ENCODE peak calls at places on chromosome 22, in seven cellular contexts. P is cardiac fibroblast, S is sigmoid colon, C is Calu3, D is lung, V is Caco-2, H is choroid plexus epithelial cell. T is an unnamed sample.

GRCh38 chr22:23673826-23674690 is 16.8 kb upstream of the RGL4 start:
- DNase-seq in P (no peak), S (peak; percentile 49), C (no peak), D (no peak), V (no peak), H (peak; percentile 53), T (no peak)

GRCh38 chr22:20573830-20574615 is 66.6 kb downstream of the MED15 start:
- DNase-seq in P (no peak), S (no peak), C (no peak), D (no peak), V (no peak), H (no peak), T (no peak)

GRCh38 chr22:44668886-44669724 is 32.9 kb upstream of the PRR5 start:
- DNase-seq in P (no peak), S (no peak), C (no peak), D (no peak), V (peak; percentile 32), H (no peak), T (no peak)

GRCh38 chr22:27193636-27194035 is 536.2 kb downstream of the MIAT start:
- DNase-seq in P (no peak), S (no peak), C (no peak), D (no peak), V (no peak), H (no peak), T (no peak)

GRCh38 chr22:30829901-30830550 is 135.4 kb downstream of the OSBP2 start:
- DNase-seq in P (peak; percentile 86), S (no peak), C (peak; percentile 31), D (no peak), V (no peak), H (peak; percentile 75), T (no peak)

GRCh38 chr22:40509401-40510134 is 127.0 kb downstream of the MRTFA start:
- DNase-seq in P (peak; percentile 100), S (peak; percentile 86), C (peak; percentile 61), D (peak; percentile 62), V (peak; percentile 65), H (peak; percentile 97), T (peak; percentile 81)

GRCh38 chr22:21650823-21651520 is 8.9 kb downstream of the SDF2L1 start:
- DNase-seq in P (no peak), S (no peak), C (no peak), D (no peak), V (no peak), H (no peak), T (no peak)

GRCh38 chr22:41273128-41273527 is 12.9 kb downstream of the RANGAP1 start:
- DNase-seq in P (no peak), S (no peak), C (no peak), D (no peak), V (no peak), H (no peak), T (no peak)

GRCh38 chr22:17888855-17889254 is 114.6 kb upstream of the BID start:
- DNase-seq in P (peak; percentile 48), S (no peak), C (no peak), D (no peak), V (no peak), H (peak; percentile 71), T (no peak)
- TF ChIP-seq CTCF in P (no peak), S (no peak), C (no peak), D (no peak), V (no peak), H (peak; percentile 79), T (peak; percentile 24)

GRCh38 chr22:47213571-47214230 is 451.3 kb downstream of the TBC1D22A start:
- DNase-seq in P (peak; percentile 8), S (peak; percentile 33), C (peak; percentile 47), D (peak; percentile 30), V (peak; percentile 32), H (peak; percentile 32), T (no peak)
- TF ChIP-seq CTCF in P (peak; percentile 52), S (peak; percentile 40), C (peak; percentile 64), D (peak; percentile 23), V (peak; percentile 57), H (peak; percentile 73), T (no peak)

DNA sequence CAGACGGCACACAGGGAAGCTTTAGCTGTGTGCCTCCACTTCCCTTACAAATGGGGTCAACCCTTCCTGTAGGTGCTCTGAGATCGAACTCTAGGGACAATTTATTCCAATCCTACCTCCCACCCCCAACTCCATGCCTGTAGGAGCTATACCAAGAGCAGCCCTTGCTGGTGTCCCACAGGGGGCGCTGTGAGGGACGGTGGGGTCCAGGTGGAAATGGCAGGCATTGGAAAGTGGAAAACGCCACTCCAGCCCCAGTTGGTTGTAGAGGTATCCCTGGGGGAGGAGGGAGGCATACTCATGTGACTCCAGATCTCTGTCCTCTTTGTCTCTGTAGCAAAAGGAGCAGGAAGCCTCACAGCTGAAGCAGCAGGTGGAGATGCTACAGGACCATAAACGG is 161.3 kb downstream of the MYO18B start:
- DNase-seq in P (no peak), S (no peak), C (peak; percentile 11), D (no peak), V (no peak), H (no peak), T (no peak)
- TF ChIP-seq CTCF in P (no peak), S (no peak), C (peak; percentile 35), D (no peak), V (peak; percentile 24), H (no peak), T (no peak)

GRCh38 chr22:19559324-19559811 is 35.2 kb upstream of the CLDN5 start:
- DNase-seq in P (no peak), S (peak; percentile 26), C (no peak), D (no peak), V (no peak), H (no peak), T (no peak)

GRCh38 chr22:19556963-19557545 is 32.8 kb upstream of the CLDN5 start:
- DNase-seq in P (no peak), S (no peak), C (no peak), D (no peak), V (no peak), H (no peak), T (no peak)

GRCh38 chr22:19555651-19556050 is 31.4 kb upstream of the CLDN5 start:
- DNase-seq in P (no peak), S (no peak), C (no peak), D (no peak), V (no peak), H (no peak), T (no peak)

GRCh38 chr22:19553201-19553600 is 29.0 kb upstream of the CLDN5 start:
- DNase-seq in P (no peak), S (no peak), C (no peak), D (no peak), V (no peak), H (no peak), T (no peak)

DNA sequence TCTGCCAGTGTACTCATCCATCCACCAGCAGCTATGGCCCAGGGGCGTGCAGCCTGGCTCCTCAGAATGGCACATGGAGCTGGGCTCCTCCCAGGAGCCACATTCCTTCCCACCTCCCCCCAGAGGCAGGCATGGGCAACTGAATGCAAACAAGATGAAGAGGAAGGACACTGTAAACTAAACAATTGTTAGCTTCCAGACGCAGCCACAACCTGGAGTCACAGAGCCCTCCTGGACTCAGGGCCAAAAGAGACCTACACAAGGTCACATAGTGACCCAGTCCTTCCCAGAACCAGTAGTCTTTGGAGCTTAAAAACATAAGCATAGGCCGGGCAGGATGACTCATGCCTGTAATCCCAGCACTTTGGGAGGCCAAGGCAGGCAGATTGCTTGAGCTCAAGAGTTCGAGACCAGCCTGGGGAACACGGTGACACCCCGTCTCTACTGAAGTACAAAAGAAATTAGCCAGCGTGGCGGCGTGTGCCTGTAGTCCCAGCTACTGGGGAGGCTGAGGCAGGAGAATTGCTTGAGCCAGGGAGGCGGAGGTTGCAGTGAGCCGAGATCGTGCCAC is 30.7 kb upstream of the CLDN5 start:
- DNase-seq in P (peak; percentile 33), S (peak; percentile 26), C (peak; percentile 47), D (no peak), V (peak; percentile 62), H (peak; percentile 55), T (no peak)
- TF ChIP-seq CTCF in P (peak; percentile 26), S (no peak), C (no peak), D (no peak), V (no peak), H (peak; percentile 58), T (no peak)

GRCh38 chr22:39454385-39454871 is 2.4 kb upstream of the MGAT3 start:
- DNase-seq in P (peak; percentile 86), S (no peak), C (peak; percentile 38), D (no peak), V (no peak), H (no peak), T (no peak)
- TF ChIP-seq CTCF in P (no peak), S (no peak), C (no peak), D (no peak), V (no peak), H (no peak), T (no peak)

GRCh38 chr22:48143856-48144255 is 1381.4 kb downstream of the TBC1D22A start:
- DNase-seq in P (no peak), S (no peak), C (no peak), D (no peak), V (no peak), H (no peak), T (no peak)
- TF ChIP-seq CTCF in P (no peak), S (no peak), C (no peak), D (no peak), V (no peak), H (no peak), T (no peak)

GRCh38 chr22:37563153-37564081 is 3.1 kb downstream of the CDC42EP1 start:
- DNase-seq in P (peak; percentile 97), S (peak; percentile 94), C (peak; percentile 95), D (peak; percentile 85), V (peak; percentile 79), H (peak; percentile 98), T (peak; percentile 96)

GRCh38 chr22:37566329-37566837 is 6.1 kb downstream of the CDC42EP1 start:
- DNase-seq in P (no peak), S (no peak), C (no peak), D (no peak), V (no peak), H (no peak), T (no peak)

GRCh38 chr22:37565830-37566229 is 5.5 kb downstream of the CDC42EP1 start:
- DNase-seq in P (no peak), S (no peak), C (no peak), D (no peak), V (no peak), H (no peak), T (no peak)

GRCh38 chr22:37562049-37562784 is 1.9 kb downstream of the CDC42EP1 start:
- DNase-seq in P (no peak), S (no peak), C (no peak), D (no peak), V (no peak), H (no peak), T (peak; percentile 32)

DNA sequence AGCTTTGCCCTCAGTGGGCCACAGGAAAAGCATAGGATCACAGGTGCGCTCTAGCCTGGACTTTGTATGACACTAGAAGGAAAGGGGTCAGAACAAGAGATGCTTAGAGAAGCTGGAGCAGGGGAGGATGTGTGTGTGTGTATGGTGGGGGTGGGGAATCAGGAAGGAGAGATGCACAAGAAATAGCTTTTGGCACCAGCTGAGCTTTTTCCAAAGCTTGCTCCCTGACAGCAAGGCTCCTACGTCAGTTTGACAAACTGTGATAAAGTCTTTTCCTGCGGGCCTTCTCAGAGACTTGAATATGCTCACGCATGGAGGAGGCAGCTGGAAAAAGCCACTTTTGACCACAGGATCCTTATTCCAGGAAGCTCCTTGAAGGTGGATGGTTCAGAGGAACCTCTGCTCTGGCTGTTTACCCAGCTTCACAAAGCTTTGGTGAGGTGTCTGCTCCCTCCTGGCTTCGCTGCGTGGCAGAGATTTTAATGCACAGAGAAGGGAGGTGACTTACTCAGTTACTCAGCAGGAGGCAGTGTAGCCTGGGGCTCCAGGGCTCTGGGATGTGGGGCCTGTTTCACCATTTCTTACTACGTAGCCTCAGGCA is 3.9 kb downstream of the CDC42EP1 start:
- DNase-seq in P (peak; percentile 93), S (no peak), C (no peak), D (no peak), V (no peak), H (peak; percentile 69), T (no peak)
- TF ChIP-seq CTCF in P (peak; percentile 6), S (no peak), C (no peak), D (no peak), V (no peak), H (peak; percentile 45), T (no peak)